ENCODE peak calls at places on chromosomes 16 and 17, in seven cellular contexts. M is heart left ventricle; S is cardiac muscle cell; R is AG09319; N is breast epithelium; V is activated CD8-positive, alpha-beta T cell treated with anti-CD3 and anti-CD28 coated beads for 36 hours; X is colonic mucosa. D is an unnamed sample.

GRCh38 chr16:87657621-87658192 is 55.4 kb downstream of the JPH3 start:
- DNase-seq in M (no peak), S (peak), R (no peak), N (no peak), V (peak), X (no peak), D (peak)

GRCh38 chr16:68668266-68668665 is 23.2 kb downstream of the CDH3 start:
- DNase-seq in M (no peak), S (no peak), R (no peak), N (no peak), V (peak), X (no peak), D (peak)

GRCh38 chr17:65855245-65855644 is 293.8 kb upstream of the AXIN2 start:
- DNase-seq in M (no peak), S (peak), R (no peak), N (no peak), V (no peak), X (peak), D (peak)

GRCh38 chr16:66891360-66891759 is 11.0 kb downstream of the PDP2 start:
- DNase-seq in M (no peak), S (no peak), R (no peak), N (no peak), V (no peak), X (no peak), D (no peak)

GRCh38 chr16:61909074-61909473 is 127.2 kb downstream of the CDH8 start:
- DNase-seq in M (no peak), S (no peak), R (no peak), N (no peak), V (no peak), X (no peak), D (no peak)

GRCh38 chr17:57911021-57911420 is 44.2 kb downstream of the CUEDC1 start:
- DNase-seq in M (no peak), S (no peak), R (no peak), N (no peak), V (no peak), X (no peak), D (no peak)

GRCh38 chr17:77433385-77434135 is 292.8 kb downstream of the SEC14L1 start:
- DNase-seq in M (peak), S (peak), R (no peak), N (no peak), V (peak), X (no peak), D (no peak)

GRCh38 chr17:49372428-49372827 is 10.4 kb upstream of the ZNF652 start:
- DNase-seq in M (no peak), S (no peak), R (no peak), N (no peak), V (no peak), X (no peak), D (no peak)

GRCh38 chr17:30520436-30520835 is 43.2 kb downstream of the GOSR1 start:
- DNase-seq in M (no peak), S (peak), R (peak), N (no peak), V (no peak), X (no peak), D (no peak)

GRCh38 chr17:3556905-3557767 is 476 bp downstream of the TRPV3 start:
- DNase-seq in M (no peak), S (no peak), R (no peak), N (no peak), V (no peak), X (no peak), D (no peak)

GRCh38 chr16:31513126-31513525 is 4.9 kb upstream of the RUSF1 start:
- DNase-seq in M (no peak), S (peak), R (no peak), N (no peak), V (no peak), X (no peak), D (peak)

GRCh38 chr17:80265205-80266068 is 4.8 kb downstream of the RNF213 start:
- DNase-seq in M (no peak), S (no peak), R (no peak), N (no peak), V (peak), X (no peak), D (no peak)

GRCh38 chr16:56411624-56412023 is 13.7 kb downstream of the AMFR start:
- DNase-seq in M (no peak), S (no peak), R (no peak), N (no peak), V (no peak), X (no peak), D (no peak)

GRCh38 chr17:40310882-40311391 is 2.0 kb downstream of the RARA start:
- DNase-seq in M (peak), S (no peak), R (no peak), N (no peak), V (peak), X (no peak), D (no peak)

GRCh38 chr16:22315979-22316378 is 18.8 kb downstream of the POLR3E start:
- DNase-seq in M (no peak), S (no peak), R (no peak), N (no peak), V (no peak), X (no peak), D (no peak)

GRCh38 chr17:75178453-75178852 is 4.3 kb downstream of the SUMO2 start:
- DNase-seq in M (no peak), S (no peak), R (no peak), N (no peak), V (peak), X (no peak), D (no peak)

GRCh38 chr16:81384006-81384405 is 60.6 kb upstream of the CMIP start:
- DNase-seq in M (no peak), S (peak), R (no peak), N (no peak), V (no peak), X (no peak), D (no peak)

GRCh38 chr17:2924211-2924610 is 128.0 kb downstream of the RAP1GAP2 start:
- DNase-seq in M (no peak), S (peak), R (no peak), N (no peak), V (no peak), X (no peak), D (peak)

GRCh38 chr17:67121317-67121887 is 77.0 kb downstream of the CACNG1 start:
- DNase-seq in M (no peak), S (peak), R (no peak), N (no peak), V (no peak), X (no peak), D (no peak)

GRCh38 chr17:67125924-67126323 is 81.6 kb downstream of the CACNG1 start:
- DNase-seq in M (no peak), S (no peak), R (no peak), N (no peak), V (no peak), X (no peak), D (no peak)

GRCh38 chr17:67125417-67125816 is 81.1 kb downstream of the CACNG1 start:
- DNase-seq in M (no peak), S (peak), R (no peak), N (no peak), V (no peak), X (no peak), D (no peak)

GRCh38 chr17:67124469-67125148 is 80.3 kb downstream of the CACNG1 start:
- DNase-seq in M (no peak), S (no peak), R (no peak), N (no peak), V (no peak), X (no peak), D (no peak)

DNA sequence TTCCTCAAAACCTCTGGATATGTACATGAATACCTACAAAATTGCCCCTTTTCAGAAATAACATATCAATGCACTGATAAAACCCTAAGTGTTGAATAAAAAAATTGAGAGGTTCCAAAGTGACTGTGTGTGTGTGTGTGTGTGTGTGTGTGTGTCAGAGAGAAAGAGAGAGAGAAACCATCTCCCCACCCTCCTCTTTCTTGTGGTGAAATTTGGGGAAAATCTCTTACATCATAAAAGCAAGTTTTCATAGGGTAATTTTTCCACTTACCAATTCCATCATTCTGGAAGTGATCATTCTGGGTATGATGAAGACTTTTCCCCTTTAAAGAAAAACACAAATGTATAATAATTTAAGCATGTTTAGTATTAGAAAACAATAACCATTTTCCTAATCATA is 79.3 kb downstream of the CACNG1 start:
- DNase-seq in M (no peak), S (no peak), R (no peak), N (no peak), V (peak), X (no peak), D (no peak)
- TF ChIP-seq CTCF in M (no peak), S (no peak), R (no peak), N (no peak), V (no peak), X (no peak), D (no peak)

GRCh38 chr17:9646556-9646905 is 1.2 kb downstream of the USP43 start:
- DNase-seq in M (no peak), S (no peak), R (no peak), N (no peak), V (no peak), X (no peak), D (no peak)

GRCh38 chr17:9644910-9645751 is at the start of gene USP43:
- DNase-seq in M (no peak), S (peak), R (no peak), N (peak), V (peak), X (peak), D (peak)

GRCh38 chr17:9647014-9647413 is 1.7 kb downstream of the USP43 start:
- DNase-seq in M (no peak), S (no peak), R (no peak), N (no peak), V (no peak), X (no peak), D (no peak)

GRCh38 chr17:9643611-9644010 is 1.7 kb upstream of the USP43 start:
- DNase-seq in M (no peak), S (no peak), R (no peak), N (no peak), V (no peak), X (no peak), D (no peak)

DNA sequence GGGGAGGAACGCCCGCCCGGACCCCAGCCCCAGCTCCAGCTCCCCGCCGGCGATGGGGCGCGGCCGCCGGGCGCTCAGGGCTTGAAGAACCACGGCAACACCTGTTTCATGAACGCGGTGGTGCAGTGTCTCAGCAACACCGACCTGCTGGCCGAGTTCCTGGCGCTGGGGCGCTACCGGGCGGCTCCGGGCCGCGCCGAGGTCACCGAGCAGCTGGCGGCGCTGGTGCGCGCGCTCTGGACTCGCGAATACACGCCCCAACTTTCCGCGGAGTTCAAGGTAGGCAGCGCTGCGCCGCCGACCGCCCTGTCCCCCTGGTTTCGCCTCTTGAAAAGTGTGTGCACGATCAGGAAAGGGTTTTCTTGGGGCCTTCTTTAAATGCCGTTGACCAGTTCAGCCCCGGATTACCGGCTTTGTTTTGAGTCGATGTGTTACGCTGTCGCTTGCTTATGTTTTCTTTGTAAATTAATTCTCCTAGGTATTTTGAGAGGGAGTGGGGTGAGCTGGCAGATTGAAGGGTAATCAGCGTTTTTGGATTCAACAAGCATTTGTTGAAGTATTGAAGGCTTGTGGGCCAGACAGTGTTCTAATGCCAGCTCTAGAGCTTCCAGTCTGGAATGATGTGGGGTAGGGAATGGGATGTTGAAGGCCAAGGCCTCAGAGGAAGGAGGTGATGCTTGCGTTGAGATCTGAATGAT is 690 bp downstream of the USP43 start:
- DNase-seq in M (no peak), S (peak), R (no peak), N (peak), V (peak), X (peak), D (peak)
- TF ChIP-seq CTCF in M (no peak), S (no peak), R (no peak), N (no peak), V (no peak), X (no peak), D (no peak)

GRCh38 chr16:70702624-70703023 is 16.8 kb upstream of the MTSS2 start:
- DNase-seq in M (no peak), S (no peak), R (no peak), N (no peak), V (no peak), X (no peak), D (no peak)

GRCh38 chr16:70703835-70704381 is 18.1 kb upstream of the MTSS2 start:
- DNase-seq in M (no peak), S (no peak), R (no peak), N (no peak), V (no peak), X (no peak), D (no peak)

GRCh38 chr16:70704586-70704985 is 18.7 kb upstream of the MTSS2 start:
- DNase-seq in M (no peak), S (no peak), R (no peak), N (no peak), V (no peak), X (no peak), D (no peak)

GRCh38 chr16:70701998-70702397 is 16.1 kb upstream of the MTSS2 start:
- DNase-seq in M (no peak), S (no peak), R (no peak), N (no peak), V (no peak), X (no peak), D (no peak)

DNA sequence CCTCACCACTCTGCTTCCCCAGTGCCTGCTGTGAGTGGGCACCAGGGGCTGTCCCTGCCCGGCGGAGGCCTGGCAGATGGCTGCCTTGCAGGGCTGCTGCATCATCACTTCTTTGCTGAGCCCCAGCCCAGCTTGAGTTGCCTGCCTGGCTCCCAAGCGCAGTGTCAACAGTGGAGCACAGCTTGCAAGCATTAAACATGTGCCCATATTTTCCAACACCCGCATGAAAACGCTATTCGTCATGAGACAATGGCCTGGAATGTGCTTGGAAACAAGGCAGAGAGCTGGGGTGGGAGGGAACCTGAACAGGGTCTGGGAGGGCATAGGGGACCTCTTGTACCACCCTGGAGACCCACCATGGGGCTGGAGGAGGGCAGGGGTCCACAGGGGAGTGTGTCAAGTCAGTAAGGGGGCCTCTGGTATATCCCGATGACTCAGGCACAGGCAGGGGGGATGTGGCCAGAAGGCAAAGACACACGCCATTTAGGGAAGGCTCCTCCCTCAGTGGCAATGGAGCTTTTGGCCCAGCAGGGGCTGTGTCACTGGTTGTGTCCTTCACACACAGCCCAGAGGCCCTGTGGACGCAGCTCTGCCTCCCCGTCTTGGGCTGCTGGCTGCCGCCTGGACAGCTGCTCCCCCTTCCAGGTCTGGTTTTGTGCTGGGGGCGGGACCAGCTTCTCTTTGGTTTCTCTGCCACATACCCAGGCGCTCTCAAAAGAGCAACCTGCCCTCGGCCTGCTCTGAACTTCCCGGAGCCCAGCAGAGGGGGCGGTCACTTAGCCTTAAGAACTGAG is 17.4 kb upstream of the MTSS2 start:
- DNase-seq in M (peak), S (peak), R (peak), N (no peak), V (no peak), X (no peak), D (no peak)
- TF ChIP-seq CTCF in M (peak), S (peak), R (peak), N (peak), V (no peak), X (no peak), D (no peak)

GRCh38 chr17:7582401-7583252 is 1.0 kb upstream of the MPDU1 start:
- DNase-seq in M (no peak), S (no peak), R (no peak), N (no peak), V (no peak), X (no peak), D (no peak)

GRCh38 chr17:7579839-7580630 is 597 bp downstream of the CD68 start:
- DNase-seq in M (no peak), S (no peak), R (no peak), N (no peak), V (peak), X (no peak), D (no peak)

GRCh38 chr17:7580631-7581554 is 1.5 kb downstream of the CD68 start:
- DNase-seq in M (no peak), S (no peak), R (no peak), N (no peak), V (no peak), X (no peak), D (no peak)

GRCh38 chr17:7586673-7587419 is 3.0 kb downstream of the SOX15 start:
- DNase-seq in M (peak), S (no peak), R (no peak), N (no peak), V (no peak), X (peak), D (peak)

GRCh38 chr17:7583253-7584109 is at the start of gene MPDU1:
- DNase-seq in M (peak), S (peak), R (peak), N (peak), V (peak), X (peak), D (peak)
- TF ChIP-seq CTCF in M (no peak), S (no peak), R (no peak), N (no peak), V (no peak), X (no peak), D (no peak)

GRCh38 chr16:84048306-84048705 is 5.7 kb upstream of the SLC38A8 start:
- DNase-seq in M (no peak), S (no peak), R (no peak), N (no peak), V (peak), X (no peak), D (peak)
- TF ChIP-seq CTCF in M (no peak), S (no peak), R (no peak), N (no peak), V (no peak), X (no peak), D (no peak)

GRCh38 chr16:85825326-85825725 is 25.8 kb downstream of the COX4I1 start:
- DNase-seq in M (no peak), S (no peak), R (no peak), N (no peak), V (no peak), X (no peak), D (no peak)
- TF ChIP-seq CTCF in M (no peak), S (no peak), R (no peak), N (no peak), V (no peak), X (no peak), D (no peak)

DNA sequence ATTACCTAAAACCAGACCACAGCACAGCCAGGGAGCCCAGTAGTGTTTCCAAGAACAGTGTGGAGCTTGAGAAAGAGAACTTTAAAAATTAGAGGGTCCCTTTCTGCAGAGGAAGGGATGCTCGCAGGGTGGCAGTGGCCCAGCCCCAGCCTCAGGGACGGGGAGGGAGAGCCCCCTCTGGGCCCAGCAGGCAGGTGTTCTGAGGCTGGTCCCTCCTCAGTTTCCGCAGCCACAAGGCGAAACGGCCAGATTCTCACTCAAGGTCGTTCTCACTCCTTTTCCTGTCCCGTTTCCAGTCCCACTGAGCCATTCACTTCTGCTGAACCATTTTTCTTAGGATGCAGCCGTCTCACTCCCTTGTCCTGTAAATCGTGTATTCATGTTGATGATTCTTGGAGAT is 20.0 kb downstream of the CIBAR2 start:
- DNase-seq in M (no peak), S (no peak), R (no peak), N (no peak), V (no peak), X (no peak), D (no peak)
- TF ChIP-seq CTCF in M (no peak), S (no peak), R (no peak), N (no peak), V (no peak), X (no peak), D (no peak)

GRCh38 chr16:71645450-71645849 is 19.5 kb downstream of the MARVELD3 start:
- DNase-seq in M (no peak), S (peak), R (no peak), N (no peak), V (no peak), X (no peak), D (peak)

GRCh38 chr16:71647391-71647790 is 21.4 kb downstream of the MARVELD3 start:
- DNase-seq in M (no peak), S (no peak), R (no peak), N (no peak), V (no peak), X (no peak), D (no peak)

GRCh38 chr16:71648162-71648561 is 22.2 kb downstream of the MARVELD3 start:
- DNase-seq in M (no peak), S (no peak), R (no peak), N (no peak), V (no peak), X (no peak), D (no peak)

DNA sequence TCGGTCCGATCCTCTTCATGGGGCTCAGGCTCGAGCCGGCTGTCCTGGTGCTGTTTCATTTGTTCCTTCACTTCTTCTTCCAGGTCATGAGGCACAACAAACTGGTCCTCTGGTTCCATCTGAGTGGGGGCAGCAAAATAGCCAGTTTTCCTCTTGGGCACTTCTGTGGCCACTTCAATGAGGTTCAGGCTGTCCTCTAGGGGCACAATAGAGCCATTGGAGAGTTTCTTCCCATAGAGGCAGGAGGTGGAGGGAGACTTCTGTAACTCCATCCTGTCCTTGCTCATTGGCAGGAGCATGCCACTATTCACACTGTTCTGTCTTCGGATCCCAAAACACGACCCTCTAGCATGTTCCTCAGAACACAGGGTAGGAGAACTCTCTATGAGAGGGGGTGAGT is 22.9 kb downstream of the MARVELD3 start:
- DNase-seq in M (no peak), S (peak), R (no peak), N (no peak), V (no peak), X (no peak), D (peak)
- TF ChIP-seq CTCF in M (no peak), S (peak), R (peak), N (no peak), V (peak), X (peak), D (peak)